ENCODE peak calls at places on chromosomes 6 and 20, in four cellular contexts. K, B, E and A are unnamed samples.

GRCh38 chr20:16914277-16914676 is 166.1 kb downstream of the OTOR start:
- DNase-seq in B (no peak), K (no peak), E (no peak), A (no peak)

GRCh38 chr6:151617539-151617938 is 123.7 kb downstream of the CCDC170 start:
- DNase-seq in E (no peak), B (no peak), K (no peak), A (no peak)

GRCh38 chr20:34978092-34978744 is 22.6 kb downstream of the MYH7B start:
- DNase-seq in E (no peak), K (no peak), B (no peak), A (no peak)

GRCh38 chr20:23205221-23205620 is 119.1 kb upstream of the CD93 start:
- DNase-seq in E (no peak), B (no peak), K (no peak), A (no peak)

GRCh38 chr6:123962508-123962907 is 158.8 kb downstream of the NKAIN2 start:
- DNase-seq in K (no peak), B (no peak), E (no peak), A (no peak)

GRCh38 chr20:32470940-32471339 is 112.8 kb downstream of the ASXL1 start:
- DNase-seq in E (no peak), K (no peak), B (peak), A (no peak)

GRCh38 chr6:42407379-42407778 is 44.3 kb downstream of the TRERF1 start:
- DNase-seq in B (no peak), E (no peak), K (no peak), A (no peak)

GRCh38 chr6:52077961-52078613 is 9.3 kb downstream of the PKHD1 start:
- DNase-seq in K (no peak), E (no peak), B (no peak), A (no peak)

GRCh38 chr20:991850-992249 is 10.3 kb downstream of the RSPO4 start:
- DNase-seq in E (no peak), K (no peak), B (no peak), A (no peak)

GRCh38 chr6:32086661-32087573 is 22.2 kb downstream of the TNXB start:
- DNase-seq in K (no peak), E (no peak), B (no peak), A (no peak)

GRCh38 chr6:122817362-122817761 is 28.3 kb downstream of the SMPDL3A start:
- DNase-seq in K (no peak), E (no peak), B (no peak), A (no peak)

GRCh38 chr20:19758888-19759331 is 852 bp downstream of the RIN2 start:
- DNase-seq in E (no peak), B (peak), K (no peak), A (no peak)

GRCh38 chr6:54758340-54758739 is 88.2 kb upstream of the FAM83B start:
- DNase-seq in K (no peak), B (no peak), E (no peak), A (no peak)

GRCh38 chr6:155103816-155104366 is 108.8 kb downstream of the TIAM2 start:
- DNase-seq in K (no peak), E (peak), B (no peak), A (no peak)

GRCh38 chr20:10453241-10453640 is 18.1 kb downstream of the SLX4IP start:
- DNase-seq in B (no peak), E (no peak), K (no peak), A (no peak)

GRCh38 chr6:159104163-159104885 is 59.5 kb upstream of the TAGAP start:
- DNase-seq in E (peak), B (peak), K (peak), A (no peak)

GRCh38 chr6:1500874-1501273 is 108.8 kb upstream of the FOXC1 start:
- DNase-seq in E (no peak), B (no peak), K (no peak), A (no peak)

GRCh38 chr6:138250513-138251247 is 32.4 kb upstream of the PBOV1 start:
- DNase-seq in K (no peak), E (no peak), B (peak), A (peak)

GRCh38 chr20:58251979-58252591 is 23.6 kb upstream of the ANKRD60 start:
- DNase-seq in B (no peak), E (no peak), K (no peak), A (no peak)

GRCh38 chr6:170438402-170438753 is 114.7 kb downstream of the PSMB1 start:
- DNase-seq in K (no peak), E (peak), B (peak), A (peak)

GRCh38 chr6:2614155-2614554 is 136.6 kb downstream of the MYLK4 start:
- DNase-seq in B (no peak), K (no peak), E (no peak), A (no peak)

GRCh38 chr20:45359069-45359405 is 3.9 kb upstream of the SYS1 start:
- DNase-seq in E (no peak), K (no peak), B (peak), A (no peak)

GRCh38 chr6:121305957-121306607 is 28.2 kb downstream of the TBC1D32 start:
- DNase-seq in B (no peak), E (no peak), K (peak), A (no peak)

GRCh38 chr6:130417951-130418350 is 52.1 kb downstream of the TMEM200A start:
- DNase-seq in E (no peak), K (no peak), B (no peak), A (no peak)

GRCh38 chr20:32605167-32605656 is 20.1 kb upstream of the NOL4L start:
- DNase-seq in B (no peak), K (no peak), E (no peak), A (peak)

GRCh38 chr6:151738267-151738666 is 69.2 kb upstream of the ESR1 start:
- DNase-seq in B (no peak), E (no peak), K (no peak), A (no peak)

GRCh38 chr6:131877999-131878789 is 70.4 kb downstream of the ENPP1 start:
- DNase-seq in K (no peak), E (no peak), B (no peak), A (no peak)

GRCh38 chr6:131822119-131822518 is 14.3 kb downstream of the ENPP1 start:
- DNase-seq in K (no peak), B (no peak), E (no peak), A (no peak)

GRCh38 chr20:10665027-10665561 is 8.7 kb downstream of the JAG1 start:
- DNase-seq in B (no peak), E (no peak), K (no peak), A (no peak)

GRCh38 chr6:78850621-78851020 is 16.7 kb upstream of the IRAK1BP1 start:
- DNase-seq in K (no peak), E (no peak), B (no peak), A (no peak)